ENCODE peak calls at places on chromosome X, in six cellular contexts. W is EH; N is MV-4-11; Z is GM23248; Y is psoas muscle; O is stimulated activated CD8-positive, alpha-beta memory T cell treated with anti-CD3 and anti-CD28 coated beads, Interleukin-7, amount 100 ng/mL, for 1 hour. F is an unnamed sample.

GRCh38 chrX:39667191-39667590 is 430.6 kb downstream of the BCOR start:
- DNase-seq in Z (no peak), O (no peak), W (peak), Y (no peak), N (no peak), F (peak)

GRCh38 chrX:139815771-139816170 is 107.8 kb upstream of the MCF2 start:
- DNase-seq in W (peak), O (no peak), Y (no peak), Z (peak), N (no peak), F (no peak)

GRCh38 chrX:97290199-97290598 is 406.5 kb downstream of the RPA4 start:
- DNase-seq in W (peak), O (no peak), N (no peak), Z (peak), Y (no peak), F (no peak)

GRCh38 chrX:101164766-101165590 is 54.6 kb upstream of the DRP2 start:
- DNase-seq in Z (peak), W (no peak), N (no peak), Y (no peak), O (no peak), F (peak)

GRCh38 chrX:54178100-54178940 is 4.7 kb downstream of the FAM120C start:
- DNase-seq in Y (no peak), W (peak), O (no peak), Z (peak), N (peak), F (peak)

GRCh38 chrX:13220916-13221315 is 98.9 kb downstream of the ATXN3L start:
- DNase-seq in W (peak), Y (no peak), O (no peak), Z (peak), N (no peak), F (peak)

GRCh38 chrX:12080265-12080664 is 58.0 kb upstream of the FRMPD4 start:
- DNase-seq in W (peak), O (no peak), Y (no peak), Z (peak), N (peak), F (peak)

GRCh38 chrX:44529315-44529714 is 13.3 kb downstream of the FUNDC1 start:
- DNase-seq in Y (no peak), O (no peak), Z (peak), N (no peak), W (no peak), F (peak)

GRCh38 chrX:108304210-108304609 is 134.0 kb downstream of the COL4A6 start:
- DNase-seq in N (no peak), O (no peak), W (no peak), Y (no peak), Z (no peak), F (peak)

GRCh38 chrX:253451-254297 is 27.5 kb upstream of the PLCXD1 start:
- DNase-seq in W (no peak), Y (peak), N (no peak), O (no peak), Z (no peak), F (no peak)

GRCh38 chrX:48569958-48570357 is 4.3 kb upstream of the RBM3 start:
- DNase-seq in Z (peak), N (peak), W (peak), Y (no peak), O (no peak), F (peak)

GRCh38 chrX:69107231-69107739 is 58.0 kb downstream of the PJA1 start:
- DNase-seq in N (no peak), Y (no peak), W (no peak), O (no peak), Z (no peak), F (no peak)

GRCh38 chrX:152663086-152663485 is 25.4 kb downstream of the GABRQ start:
- DNase-seq in Z (no peak), O (no peak), Y (no peak), N (no peak), W (no peak), F (no peak)

GRCh38 chrX:133185938-133186337 is 32.2 kb downstream of the TFDP3 start:
- DNase-seq in Z (no peak), O (no peak), N (no peak), Y (no peak), W (no peak), F (no peak)

GRCh38 chrX:131821945-131822622 is 201.0 kb upstream of the STK26 start:
- DNase-seq in N (peak), W (no peak), Y (peak), Z (no peak), O (peak), F (peak)

F was measured in fibroblast of mammary gland.